ENCODE peak calls at places on chromosomes 7 and 10, in seven cellular contexts. I is NCI-H2171 treated with DMSO at 0.1 percent for 48 hours; Q is Calu3; S is non-pigmented ciliary epithelial cell; X is activated CD8-positive, alpha-beta memory T cell treated with anti-CD3 and anti-CD28 coated beads for 48 hours; O is D341Med; R is Panc1. H is an unnamed sample.

GRCh38 chr10:104308439-104308903 is 29.8 kb downstream of the ITPRIP start:
- DNase-seq in X (no peak), R (no peak), I (no peak), S (no peak), Q (no peak), O (no peak), H (no peak)

GRCh38 chr7:21146642-21147423 is 281.1 kb upstream of the SP4 start:
- DNase-seq in S (no peak), O (no peak), R (no peak), I (no peak), X (no peak), Q (no peak), H (no peak)

GRCh38 chr7:95636140-95636539 is 39.8 kb upstream of the PDK4 start:
- DNase-seq in S (no peak), I (no peak), R (no peak), X (no peak), O (no peak), Q (no peak), H (no peak)

GRCh38 chr7:22444181-22444966 is 55.6 kb downstream of the STEAP1B start:
- DNase-seq in O (no peak), S (no peak), I (peak), R (no peak), Q (peak), X (no peak), H (no peak)

GRCh38 chr7:116122972-116123595 is 87.3 kb upstream of the TES start:
- DNase-seq in I (peak), X (no peak), O (peak), Q (peak), R (peak), S (no peak), H (no peak)

GRCh38 chr7:31986878-31987518 is 83.2 kb downstream of the PDE1C start:
- DNase-seq in O (no peak), S (no peak), X (no peak), I (no peak), R (no peak), Q (no peak), H (no peak)

GRCh38 chr10:130215918-130216205 is 79.7 kb downstream of the GLRX3 start:
- DNase-seq in X (no peak), O (no peak), R (no peak), I (no peak), S (no peak), Q (no peak), H (no peak)

GRCh38 chr7:100799037-100799896 is 28.1 kb downstream of the EPHB4 start:
- DNase-seq in X (peak), I (peak), O (peak), S (peak), R (no peak), Q (peak), H (peak)

GRCh38 chr10:132294561-132295320 is 13.0 kb downstream of the STK32C start:
- DNase-seq in O (no peak), I (no peak), S (no peak), Q (no peak), R (no peak), X (no peak), H (no peak)